ENCODE peak calls at places on chromosomes 5 and 9, in nine cellular contexts. W, M, H, X, S, A, J, K and Y are unnamed samples.

GRCh38 chr9:122168356-122168755 is 8.6 kb downstream of the MORN5 start:
- DNase-seq in W (no peak), M (no peak), H (no peak), X (no peak), S (no peak), A (no peak), J (no peak), K (peak; percentile 41), Y (no peak)

GRCh38 chr5:83785176-83785668 is 64.6 kb upstream of the HAPLN1 start:
- DNase-seq in W (no peak), M (no peak), H (no peak), X (no peak), S (no peak), A (no peak), J (no peak), K (no peak), Y (no peak)

GRCh38 chr9:5446451-5447236 is 3.7 kb upstream of the CD274 start:
- DNase-seq in W (no peak), M (no peak), H (no peak), X (no peak), S (no peak), A (no peak), J (peak; percentile 10), K (peak; percentile 17), Y (peak; percentile 94)

GRCh38 chr9:2765250-2765880 is 48.1 kb downstream of the KCNV2 start:
- DNase-seq in W (no peak), M (no peak), H (no peak), X (no peak), S (no peak), A (no peak), J (no peak), K (no peak), Y (peak; percentile 52)

GRCh38 chr9:71858812-71859211 is 52.2 kb downstream of the ABHD17B start:
- DNase-seq in W (no peak), M (no peak), H (no peak), X (no peak), S (no peak), A (no peak), J (no peak), K (no peak), Y (peak; percentile 38)

GRCh38 chr5:58460727-58461286 is 921 bp upstream of the PLK2 start:
- DNase-seq in W (peak; percentile 80), M (no peak), H (peak; percentile 92), X (peak; percentile 94), S (peak; percentile 88), A (peak; percentile 85), J (peak; percentile 90), K (peak; percentile 93), Y (peak; percentile 71)

GRCh38 chr5:107549567-107549966 is 121.2 kb downstream of the EFNA5 start:
- DNase-seq in W (no peak), M (no peak), H (no peak), X (no peak), S (no peak), A (no peak), J (no peak), K (no peak), Y (no peak)

GRCh38 chr9:69168709-69169217 is 5.3 kb upstream of the TJP2 start:
- DNase-seq in W (no peak), M (no peak), H (peak; percentile 82), X (peak; percentile 96), S (peak; percentile 89), A (peak; percentile 41), J (peak; percentile 87), K (no peak), Y (peak; percentile 98)

GRCh38 chr5:176529824-176530195 is 7.4 kb downstream of the RNF44 start:
- DNase-seq in W (peak; percentile 79), M (no peak), H (no peak), X (no peak), S (no peak), A (peak; percentile 59), J (no peak), K (no peak), Y (no peak)

GRCh38 chr5:120314201-120314600 is 149.9 kb upstream of the PRR16 start:
- DNase-seq in W (no peak), M (no peak), H (no peak), X (peak; percentile 33), S (no peak), A (no peak), J (no peak), K (no peak), Y (no peak)

GRCh38 chr9:81116340-81117207 is 572.8 kb downstream of the TLE1 start:
- DNase-seq in W (no peak), M (no peak), H (no peak), X (no peak), S (no peak), A (no peak), J (no peak), K (no peak), Y (no peak)

GRCh38 chr5:174935854-174936474 is 211.6 kb downstream of the MSX2 start:
- DNase-seq in W (peak; percentile 7), M (no peak), H (peak; percentile 72), X (peak; percentile 69), S (peak; percentile 68), A (peak; percentile 3), J (peak; percentile 25), K (peak; percentile 70), Y (peak; percentile 17)